ENCODE peak calls at places on chromosomes 12 and 14, in seven cellular contexts. O is MM.1S; K is CD4-positive, alpha-beta T cell; I is brain microvascular endothelial cell; T is pancreas; A is Peyer's patch; M is colonic mucosa. Q is an unnamed sample.

GRCh38 chr14:102279688-102280348 is 25.1 kb downstream of the MOK start:
- DNase-seq in K (no peak), T (peak), I (peak), M (no peak), O (no peak), A (no peak), Q (no peak)

GRCh38 chr12:122203968-122204828 is 689 bp downstream of the B3GNT4 start:
- DNase-seq in K (peak), M (no peak), A (peak), O (no peak), T (no peak), I (no peak), Q (no peak)

GRCh38 chr12:19572920-19573558 is 133.7 kb downstream of the AEBP2 start:
- DNase-seq in M (peak), O (peak), T (no peak), K (no peak), I (peak), A (no peak), Q (peak)

GRCh38 chr14:67776653-67777322 is 39.6 kb downstream of the ZFYVE26 start:
- DNase-seq in M (no peak), A (no peak), T (no peak), O (no peak), I (no peak), K (no peak), Q (no peak)

GRCh38 chr12:33052141-33053051 is 155.8 kb upstream of the PKP2 start:
- DNase-seq in K (no peak), I (no peak), A (no peak), M (no peak), O (no peak), T (no peak), Q (no peak)

GRCh38 chr12:42586268-42586667 is 3.3 kb downstream of the PRICKLE1 start:
- DNase-seq in A (no peak), M (no peak), K (no peak), O (no peak), T (no peak), I (no peak), Q (peak)

GRCh38 chr12:132596016-132596415 is 14.4 kb downstream of the LRCOL1 start:
- DNase-seq in O (no peak), A (no peak), I (peak), K (no peak), T (no peak), M (no peak), Q (no peak)

GRCh38 chr14:24790196-24790595 is 156.2 kb upstream of the GZMB start:
- DNase-seq in I (no peak), M (no peak), O (no peak), K (no peak), A (no peak), T (no peak), Q (no peak)

GRCh38 chr12:75481013-75481705 is 604 bp downstream of the GLIPR1 start:
- DNase-seq in A (no peak), T (no peak), K (no peak), M (no peak), I (no peak), O (peak), Q (peak)

GRCh38 chr12:45598761-45599160 is 130.7 kb upstream of the ARID2 start:
- DNase-seq in M (no peak), T (no peak), K (no peak), I (peak), A (no peak), O (no peak), Q (no peak)

GRCh38 chr14:100428727-100429126 is 105.6 kb downstream of the SLC25A47 start:
- DNase-seq in A (no peak), O (no peak), I (peak), K (no peak), T (no peak), M (no peak), Q (no peak)

GRCh38 chr12:110355080-110355479 is 48.4 kb downstream of the ANAPC7 start:
- DNase-seq in K (no peak), T (no peak), M (no peak), I (peak), A (peak), O (peak), Q (no peak)

GRCh38 chr12:113403435-113404415 is at the start of gene SDS:
- DNase-seq in K (no peak), I (no peak), A (peak), T (peak), O (no peak), M (peak), Q (peak)

GRCh38 chr12:101697197-101697929 is at the start of gene CHPT1:
- DNase-seq in K (peak), T (peak), I (peak), O (peak), M (peak), A (peak), Q (peak)

GRCh38 chr14:37051153-37051552 is 121.3 kb downstream of the SLC25A21 start:
- DNase-seq in A (no peak), O (no peak), M (no peak), I (no peak), K (no peak), T (no peak), Q (peak)

GRCh38 chr14:64475585-64476273 is 10.4 kb downstream of the AKAP5 start:
- DNase-seq in I (no peak), A (no peak), M (peak), K (no peak), O (no peak), T (no peak), Q (no peak)

DNA sequence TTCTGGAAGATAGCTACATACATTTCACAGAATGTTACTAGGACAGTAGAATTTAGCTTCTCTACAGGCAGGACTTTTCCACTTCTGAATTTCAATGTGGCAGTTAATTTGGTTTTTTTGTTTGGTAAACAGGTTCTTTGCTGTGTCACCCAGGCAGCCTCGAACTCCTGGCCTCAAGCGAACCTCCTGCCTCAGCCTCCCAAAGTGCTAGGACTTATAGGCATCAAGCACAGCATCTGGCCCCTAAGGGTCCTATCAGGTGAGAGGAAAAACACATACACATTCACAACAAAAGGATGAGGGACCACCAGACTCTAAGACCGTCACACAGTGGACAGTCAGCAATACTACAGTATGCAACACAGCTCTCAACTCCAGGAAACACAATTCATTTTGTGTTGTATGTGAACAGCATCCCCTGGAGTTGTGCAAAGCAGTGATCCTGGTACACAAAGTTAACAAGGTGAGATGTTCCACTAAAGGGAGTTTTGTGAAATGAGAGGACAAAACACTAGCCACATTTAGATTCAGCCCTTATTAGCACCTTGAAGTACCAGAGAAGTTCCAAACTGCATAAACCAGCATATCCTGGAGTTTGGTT is 6.9 kb downstream of the ATP2B1 start:
- DNase-seq in K (no peak), A (no peak), I (no peak), T (no peak), O (no peak), M (no peak), Q (no peak)
- TF ChIP-seq CTCF in K (no peak), A (no peak), I (no peak), T (no peak), O (no peak), M (no peak), Q (no peak)

DNA sequence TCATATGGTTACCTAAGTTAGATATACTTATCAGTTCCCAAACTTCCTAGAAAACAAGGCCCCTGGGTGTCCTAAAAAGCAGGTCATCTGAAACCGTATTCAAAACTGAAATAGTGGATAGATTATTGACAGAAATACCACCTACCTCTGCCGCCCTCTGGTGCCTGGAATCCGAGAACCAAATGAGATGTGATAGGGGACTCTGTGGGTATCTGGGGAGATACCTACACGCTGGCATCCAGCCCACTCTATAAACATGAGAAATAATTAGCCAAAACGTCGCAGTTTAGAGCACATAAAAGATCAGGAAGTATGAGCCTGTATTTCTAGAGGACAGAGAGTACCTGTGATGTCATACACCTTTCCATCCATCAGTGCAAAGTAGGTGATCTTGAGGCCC is 4.4 kb downstream of the ORMDL2 start:
- DNase-seq in T (no peak), K (no peak), O (no peak), I (no peak), M (peak), A (peak), Q (no peak)
- TF ChIP-seq CTCF in T (no peak), K (peak), O (peak), I (peak), M (no peak), A (peak), Q (no peak)

DNA sequence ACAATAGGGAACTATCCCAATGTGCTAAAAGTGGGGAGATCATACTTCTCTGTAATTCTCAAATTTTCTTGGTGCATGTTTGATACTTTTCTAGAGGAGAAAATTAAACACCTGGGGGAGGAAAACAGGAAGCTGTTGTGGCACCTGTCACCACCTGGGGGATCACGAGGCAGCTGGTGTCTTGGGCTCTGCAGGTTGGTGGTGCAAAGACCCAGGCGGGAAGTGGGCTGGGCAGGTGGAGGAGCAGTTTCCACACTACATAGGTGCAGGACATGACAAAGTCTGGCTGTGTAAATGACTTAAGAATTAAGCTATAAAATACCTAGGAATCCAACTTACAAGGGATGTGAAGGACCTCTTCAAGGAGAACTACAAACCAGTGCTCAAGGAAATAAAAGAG is 23.2 kb downstream of the PEX5 start:
- DNase-seq in O (no peak), K (no peak), I (no peak), T (no peak), M (no peak), A (no peak), Q (no peak)
- TF ChIP-seq CTCF in O (no peak), K (no peak), I (no peak), T (no peak), M (no peak), A (no peak), Q (no peak)

GRCh38 chr12:57476162-57476992 is 3.3 kb downstream of the ARHGAP9 start:
- DNase-seq in M (no peak), O (no peak), T (no peak), I (no peak), K (peak), A (peak), Q (no peak)
- TF ChIP-seq CTCF in M (no peak), O (no peak), T (no peak), I (peak), K (peak), A (peak), Q (peak)

GRCh38 chr12:51889216-51890134 is 1.6 kb downstream of the ANKRD33 start:
- DNase-seq in K (no peak), T (no peak), I (no peak), O (no peak), M (no peak), A (peak), Q (no peak)
- TF ChIP-seq CTCF in K (no peak), T (no peak), I (peak), O (peak), M (no peak), A (no peak), Q (peak)

GRCh38 chr14:104103061-104104005 is 17.8 kb downstream of the ASPG start:
- DNase-seq in M (no peak), I (no peak), T (no peak), K (no peak), O (no peak), A (no peak), Q (no peak)
- TF ChIP-seq CTCF in M (no peak), I (no peak), T (no peak), K (no peak), O (no peak), A (no peak), Q (no peak)